ENCODE peak calls at places on chromosomes 13 and 19, in five cellular contexts. E is cardiac muscle cell, M is prostate gland, F is adrenal gland, Q is thoracic aorta. U is an unnamed sample.

GRCh38 chr19:53971608-53972007 is 8.9 kb downstream of the CACNG8 start:
- DNase-seq in E (no peak), M (no peak), F (peak; percentile 7), Q (no peak), U (no peak)

GRCh38 chr13:111625526-111626315 is 305.3 kb downstream of the TEX29 start:
- DNase-seq in E (no peak), M (no peak), F (no peak), Q (no peak), U (peak; percentile 85)

GRCh38 chr19:18440936-18441803 is 3.2 kb upstream of the ISYNA1 start:
- DNase-seq in E (no peak), M (no peak), F (peak; percentile 4), Q (no peak), U (no peak)

GRCh38 chr19:14961956-14962685 is 17.5 kb downstream of the SLC1A6 start:
- DNase-seq in E (no peak), M (no peak), F (no peak), Q (no peak), U (no peak)

GRCh38 chr13:99991806-99992242 is 10.2 kb downstream of the ZIC2 start:
- DNase-seq in E (no peak), M (no peak), F (no peak), Q (no peak), U (no peak)

GRCh38 chr19:41904118-41904870 is 21.3 kb downstream of the ARHGEF1 start:
- DNase-seq in E (no peak), M (peak; percentile 77), F (no peak), Q (no peak), U (no peak)

GRCh38 chr19:15161028-15161984 is 39.5 kb downstream of the NOTCH3 start:
- DNase-seq in E (no peak), M (no peak), F (peak; percentile 17), Q (no peak), U (no peak)

GRCh38 chr13:112836940-112837339 is 132.1 kb upstream of the MCF2L start:
- DNase-seq in E (no peak), M (no peak), F (no peak), Q (no peak), U (no peak)

GRCh38 chr13:33017410-33017929 is 1.2 kb downstream of the KL start:
- DNase-seq in E (peak; percentile 85), M (no peak), F (peak; percentile 9), Q (no peak), U (no peak)

GRCh38 chr19:52901842-52902241 is 4.4 kb upstream of the ZNF320 start:
- DNase-seq in E (no peak), M (no peak), F (no peak), Q (no peak), U (no peak)

GRCh38 chr19:17079710-17080440 is 4.3 kb downstream of the MYO9B start:
- DNase-seq in E (peak; percentile 98), M (peak; percentile 66), F (peak; percentile 93), Q (peak; percentile 82), U (no peak)

GRCh38 chr13:24307211-24308067 is 1.9 kb upstream of the C1QTNF9 start:
- DNase-seq in E (peak; percentile 3), M (no peak), F (no peak), Q (no peak), U (peak; percentile 77)

GRCh38 chr19:45972081-45972943 is 1.4 kb downstream of the NOVA2 start:
- DNase-seq in E (no peak), M (no peak), F (peak; percentile 22), Q (no peak), U (no peak)

GRCh38 chr19:29819300-29819699 is 7.5 kb downstream of the CCNE1 start:
- DNase-seq in E (no peak), M (no peak), F (no peak), Q (no peak), U (no peak)

GRCh38 chr19:41364546-41365391 is 820 bp upstream of the B9D2 start:
- DNase-seq in E (no peak), M (no peak), F (peak; percentile 45), Q (no peak), U (no peak)

GRCh38 chr13:96075953-96076543 is 13.9 kb upstream of the HS6ST3 start:
- DNase-seq in E (peak; percentile 48), M (no peak), F (no peak), Q (no peak), U (no peak)

GRCh38 chr13:98267080-98267912 is 90.2 kb upstream of the RNF113B start:
- DNase-seq in E (peak; percentile 34), M (no peak), F (peak; percentile 17), Q (no peak), U (no peak)

GRCh38 chr19:45823182-45823581 is 8.1 kb upstream of the RSPH6A start:
- DNase-seq in E (no peak), M (no peak), F (no peak), Q (no peak), U (no peak)

GRCh38 chr19:46951236-46951986 is 68.2 kb upstream of the NPAS1 start:
- DNase-seq in E (no peak), M (peak; percentile 50), F (no peak), Q (no peak), U (no peak)

GRCh38 chr19:17751103-17751911 is at the start of gene FCHO1:
- DNase-seq in E (no peak), M (no peak), F (peak; percentile 38), Q (no peak), U (no peak)

GRCh38 chr19:16045893-16046292 is 30.4 kb upstream of the TPM4 start:
- DNase-seq in E (no peak), M (no peak), F (no peak), Q (no peak), U (no peak)

GRCh38 chr13:102901056-102901455 is 55.2 kb downstream of the ERCC5 start:
- DNase-seq in E (no peak), M (no peak), F (no peak), Q (no peak), U (no peak)

GRCh38 chr19:42495663-42496062 is 32.6 kb downstream of the CEACAM1 start:
- DNase-seq in E (no peak), M (no peak), F (no peak), Q (no peak), U (no peak)

GRCh38 chr13:70568571-70568970 is 460.3 kb upstream of the KLHL1 start:
- DNase-seq in E (peak; percentile 53), M (peak; percentile 9), F (peak; percentile 16), Q (no peak), U (no peak)

GRCh38 chr13:51928231-51928630 is 66.5 kb downstream of the CCDC70 start:
- DNase-seq in E (no peak), M (no peak), F (no peak), Q (no peak), U (no peak)

DNA sequence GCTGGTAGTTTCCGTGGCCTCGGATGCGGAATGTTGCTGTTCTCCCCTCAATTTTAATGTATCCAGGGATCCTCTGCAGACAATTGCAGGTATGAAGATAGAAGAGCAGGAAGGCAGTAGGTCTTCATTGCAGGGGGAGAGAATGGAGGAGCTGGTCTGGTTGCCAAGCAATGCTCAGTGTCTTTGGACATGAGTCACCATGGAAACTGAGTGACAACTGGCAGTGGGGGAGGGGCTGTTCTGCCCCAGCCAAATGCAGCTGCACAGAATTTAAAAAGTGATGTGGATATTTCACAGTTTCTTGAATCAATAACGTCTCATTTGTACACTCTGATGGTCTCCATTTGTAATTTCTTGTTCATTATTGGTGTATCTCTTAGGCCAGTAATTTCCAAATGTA is 56.2 kb upstream of the ZNF835 start:
- DNase-seq in E (no peak), M (no peak), F (no peak), Q (no peak), U (no peak)
- H3K36me3 ChIP-seq in E (no peaks in the 10 kb centered on the region), M (no peaks in the 10 kb centered on the region), F (no peaks in the 10 kb centered on the region), Q (no peaks in the 10 kb centered on the region), U (no peaks in the 10 kb centered on the region)

GRCh38 chr19:11070123-11070522 is 19.1 kb upstream of the LDLR start:
- DNase-seq in E (no peak), M (no peak), F (no peak), Q (no peak), U (no peak)
- H3K27ac ChIP-seq in E (no peak overlapping the region), M (no peak overlapping the region), F (no peak overlapping the region), Q (no peak overlapping the region), U (no peak overlapping the region)

DNA sequence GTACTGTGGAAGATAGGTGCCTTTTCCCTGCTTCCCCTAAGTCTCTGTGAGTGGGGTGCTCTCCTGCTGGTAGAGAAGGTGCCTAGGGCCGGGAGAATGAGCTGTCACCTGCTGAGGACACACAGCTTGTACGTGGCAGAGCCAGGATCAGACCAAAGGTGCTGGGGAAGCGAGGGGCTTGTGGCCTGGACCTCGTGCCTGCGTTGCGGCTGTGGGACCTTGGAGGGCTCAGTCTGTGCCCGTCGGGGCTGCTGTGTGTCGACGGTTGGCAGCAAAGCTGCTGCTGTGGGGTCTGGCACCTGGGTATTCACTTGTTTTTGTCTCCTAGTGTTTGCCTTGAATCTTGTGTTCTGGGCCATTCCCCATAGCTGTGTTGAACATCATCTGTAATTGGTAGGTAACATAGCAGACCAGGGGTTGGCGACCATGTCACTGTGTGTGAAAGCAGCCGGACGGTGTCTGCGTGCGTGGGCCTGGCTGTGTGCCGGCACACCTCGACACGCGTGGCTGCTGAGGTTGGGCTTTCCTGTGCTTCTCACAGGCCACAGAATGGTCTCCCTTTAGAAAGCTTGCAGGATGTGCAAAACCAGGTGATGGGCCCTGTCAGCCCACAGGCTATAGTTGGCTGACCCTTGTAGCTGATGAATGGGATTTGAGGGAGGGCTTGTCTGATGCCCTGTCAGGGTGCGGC is 9.2 kb downstream of the U2AF2 start:
- DNase-seq in E (no peak), M (no peak), F (no peak), Q (no peak), U (no peak)
- H3K36me3 ChIP-seq in E (peaks cover 51% of the 10 kb centered on the region), M (peaks cover 32% of the 10 kb centered on the region), F (no peaks in the 10 kb centered on the region), Q (peaks cover 93% of the 10 kb centered on the region), U (peaks cover 88% of the 10 kb centered on the region)

GRCh38 chr13:36359301-36359950 is 13.2 kb upstream of the SPART start:
- DNase-seq in E (no peak), M (no peak), F (peak; percentile 61), Q (no peak), U (no peak)

GRCh38 chr13:36358352-36358751 is 12.2 kb upstream of the SPART start:
- DNase-seq in E (no peak), M (no peak), F (no peak), Q (no peak), U (no peak)

GRCh38 chr13:36357231-36357630 is 11.0 kb upstream of the SPART start:
- DNase-seq in E (no peak), M (no peak), F (no peak), Q (no peak), U (no peak)

GRCh38 chr13:36356058-36356457 is 9.9 kb upstream of the SPART start:
- DNase-seq in E (no peak), M (no peak), F (no peak), Q (no peak), U (no peak)

DNA sequence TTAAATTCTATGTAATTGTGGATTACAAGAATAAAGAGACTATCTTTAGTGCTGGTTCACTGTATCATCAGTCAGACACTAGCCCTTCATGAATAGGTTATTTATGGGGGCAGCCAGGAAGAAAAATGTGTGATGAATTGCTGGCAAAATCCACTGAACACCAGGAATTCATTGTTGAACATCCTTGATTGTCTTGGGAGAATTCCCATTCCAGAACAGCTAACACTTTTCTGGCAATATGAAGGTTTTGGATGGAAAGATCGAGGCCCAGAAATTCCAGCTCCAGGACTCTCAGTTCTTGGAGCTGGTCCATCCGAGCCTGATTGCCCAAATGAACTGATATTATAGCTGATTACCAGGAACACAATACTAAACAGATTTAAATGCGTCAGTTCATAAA is 11.5 kb upstream of the SPART start:
- DNase-seq in E (peak; percentile 59), M (peak; percentile 7), F (peak; percentile 22), Q (no peak), U (no peak)
- H3K27ac ChIP-seq in E (no peak overlapping the region), M (peak overlapping the region; percentile 30), F (no peak overlapping the region), Q (peak overlapping the region; percentile 31), U (peak overlapping the region; percentile 30)